ENCODE peak calls at places on chromosomes 7 and 10, in six cellular contexts. One of them, this sample, is unnamed.

GRCh38 chr7:96354881-96355280 is 33.0 kb upstream of the SLC25A13 start:
- DNase-seq in A549: no peak
- DNase-seq in stomach: no peak
- DNase-seq in heart left ventricle: no peak
- DNase-seq in right lobe of liver: no peak
- DNase-seq in uterus: no peak
- DNase-seq in this sample: no peak

GRCh38 chr10:55160904-55161303 is 359.9 kb upstream of the PCDH15 start:
- DNase-seq in uterus: no peak
- DNase-seq in stomach: no peak
- DNase-seq in A549: no peak
- DNase-seq in right lobe of liver: no peak
- DNase-seq in heart left ventricle: no peak
- DNase-seq in this sample: no peak

GRCh38 chr7:5428470-5429252 is 5.0 kb upstream of the TNRC18 start:
- DNase-seq in heart left ventricle: peak
- DNase-seq in uterus: peak
- DNase-seq in stomach: peak
- DNase-seq in A549: no peak
- DNase-seq in right lobe of liver: peak
- DNase-seq in this sample: no peak

GRCh38 chr7:150520145-150520544 is 5.5 kb downstream of the GIMAP7 start:
- DNase-seq in heart left ventricle: no peak
- DNase-seq in stomach: no peak
- DNase-seq in uterus: no peak
- DNase-seq in A549: no peak
- DNase-seq in right lobe of liver: no peak
- DNase-seq in this sample: no peak

GRCh38 chr7:94975316-94975715 is 67.9 kb downstream of the PPP1R9A start:
- DNase-seq in stomach: no peak
- DNase-seq in right lobe of liver: no peak
- DNase-seq in uterus: no peak
- DNase-seq in A549: peak
- DNase-seq in heart left ventricle: no peak
- DNase-seq in this sample: peak

GRCh38 chr7:140673063-140673769 is 471 bp downstream of the ADCK2 start:
- DNase-seq in heart left ventricle: peak
- DNase-seq in stomach: peak
- DNase-seq in A549: peak
- DNase-seq in right lobe of liver: peak
- DNase-seq in uterus: peak
- DNase-seq in this sample: no peak

GRCh38 chr10:4051011-4051407 is 266.0 kb upstream of the KLF6 start:
- DNase-seq in right lobe of liver: no peak
- DNase-seq in heart left ventricle: no peak
- DNase-seq in uterus: peak
- DNase-seq in stomach: no peak
- DNase-seq in A549: no peak
- DNase-seq in this sample: peak

GRCh38 chr10:107473221-107473620 is 308.7 kb upstream of the SORCS1 start:
- DNase-seq in A549: no peak
- DNase-seq in stomach: no peak
- DNase-seq in heart left ventricle: no peak
- DNase-seq in uterus: no peak
- DNase-seq in right lobe of liver: no peak
- DNase-seq in this sample: no peak

GRCh38 chr10:131978366-131978765 is 3.4 kb downstream of the BNIP3 start:
- DNase-seq in stomach: no peak
- DNase-seq in heart left ventricle: no peak
- DNase-seq in right lobe of liver: no peak
- DNase-seq in A549: no peak
- DNase-seq in uterus: no peak
- DNase-seq in this sample: no peak

GRCh38 chr7:14045651-14046050 is 56.2 kb upstream of the ETV1 start:
- DNase-seq in uterus: no peak
- DNase-seq in stomach: no peak
- DNase-seq in A549: no peak
- DNase-seq in heart left ventricle: no peak
- DNase-seq in right lobe of liver: no peak
- DNase-seq in this sample: no peak
- TF ChIP-seq POLR2A in uterus: no peak
- TF ChIP-seq POLR2A in stomach: no peak
- TF ChIP-seq POLR2A in A549: no peak
- TF ChIP-seq POLR2A in heart left ventricle: no peak
- TF ChIP-seq POLR2A in right lobe of liver: no peak
- TF ChIP-seq POLR2A in this sample: no peak

GRCh38 chr10:79127151-79127961 is 58.6 kb downstream of the ZMIZ1 start:
- DNase-seq in stomach: peak
- DNase-seq in A549: peak
- DNase-seq in heart left ventricle: peak
- DNase-seq in right lobe of liver: peak
- DNase-seq in uterus: peak
- DNase-seq in this sample: peak
- TF ChIP-seq POLR2A in stomach: no peak
- TF ChIP-seq POLR2A in A549: no peak
- TF ChIP-seq POLR2A in heart left ventricle: no peak
- TF ChIP-seq POLR2A in right lobe of liver: no peak
- TF ChIP-seq POLR2A in uterus: no peak
- TF ChIP-seq POLR2A in this sample: no peak

GRCh38 chr7:2355079-2356008 is 717 bp downstream of the EIF3B start:
- DNase-seq in heart left ventricle: no peak
- DNase-seq in A549: peak
- DNase-seq in uterus: no peak
- DNase-seq in right lobe of liver: no peak
- DNase-seq in stomach: no peak
- DNase-seq in this sample: peak

GRCh38 chr7:2353650-2354172 is 916 bp upstream of the EIF3B start:
- DNase-seq in uterus: peak
- DNase-seq in A549: peak
- DNase-seq in stomach: peak
- DNase-seq in right lobe of liver: peak
- DNase-seq in heart left ventricle: peak
- DNase-seq in this sample: peak

GRCh38 chr7:2357165-2357564 is 2.5 kb downstream of the EIF3B start:
- DNase-seq in uterus: no peak
- DNase-seq in heart left ventricle: no peak
- DNase-seq in right lobe of liver: no peak
- DNase-seq in stomach: no peak
- DNase-seq in A549: no peak
- DNase-seq in this sample: no peak

GRCh38 chr7:2353113-2353512 is 1.5 kb upstream of the EIF3B start:
- DNase-seq in A549: no peak
- DNase-seq in stomach: no peak
- DNase-seq in uterus: no peak
- DNase-seq in heart left ventricle: no peak
- DNase-seq in right lobe of liver: no peak
- DNase-seq in this sample: no peak

GRCh38 chr7:2354173-2355078 is at the start of gene EIF3B:
- DNase-seq in uterus: peak
- DNase-seq in stomach: peak
- DNase-seq in A549: peak
- DNase-seq in right lobe of liver: peak
- DNase-seq in heart left ventricle: peak
- DNase-seq in this sample: peak
- TF ChIP-seq POLR2A in uterus: peak
- TF ChIP-seq POLR2A in stomach: no peak
- TF ChIP-seq POLR2A in A549: peak
- TF ChIP-seq POLR2A in right lobe of liver: peak
- TF ChIP-seq POLR2A in heart left ventricle: peak
- TF ChIP-seq POLR2A in this sample: peak

GRCh38 chr7:155644971-155645509 is 579 bp downstream of the RBM33 start:
- DNase-seq in A549: peak
- DNase-seq in stomach: peak
- DNase-seq in right lobe of liver: peak
- DNase-seq in heart left ventricle: peak
- DNase-seq in uterus: peak
- DNase-seq in this sample: no peak
- TF ChIP-seq POLR2A in A549: no peak
- TF ChIP-seq POLR2A in stomach: no peak
- TF ChIP-seq POLR2A in right lobe of liver: no peak
- TF ChIP-seq POLR2A in heart left ventricle: no peak
- TF ChIP-seq POLR2A in uterus: no peak
- TF ChIP-seq POLR2A in this sample: peak